ENCODE peak calls at places on chromosomes 3 and 15, in nine cellular contexts. V is iris pigment epithelial cell; C is RCC 7860; Q is T47D; A is C1 segment of cervical spinal cord; F is lower lobe of right lung; P is ovary; B is amygdala; M is CD8-positive, alpha-beta memory T cell. D is an unnamed sample.

GRCh38 chr15:90959894-90960293 is 5.2 kb downstream of the RCCD1 start:
- DNase-seq in P (no peak), Q (no peak), A (peak), C (no peak), B (peak), V (no peak), M (no peak), F (no peak), D (no peak)

GRCh38 chr15:43854801-43855200 is 28.0 kb downstream of the WDR76 start:
- DNase-seq in M (no peak), P (no peak), Q (no peak), B (no peak), V (peak), F (no peak), A (no peak), C (no peak), D (no peak)

GRCh38 chr3:129658156-129658843 is 51.8 kb upstream of the PLXND1 start:
- DNase-seq in B (no peak), C (no peak), Q (no peak), M (no peak), F (no peak), A (no peak), V (no peak), P (no peak), D (no peak)

GRCh38 chr15:95394186-95395067 is 936.1 kb upstream of the NR2F2 start:
- DNase-seq in M (no peak), C (no peak), Q (no peak), V (peak), B (no peak), P (no peak), A (no peak), F (no peak), D (no peak)

GRCh38 chr3:123941150-123941941 is 19.7 kb downstream of the CCDC14 start:
- DNase-seq in M (no peak), A (no peak), Q (no peak), C (no peak), V (no peak), F (no peak), P (no peak), B (no peak), D (no peak)

GRCh38 chr3:66797916-66798560 is 200.1 kb upstream of the KBTBD8 start:
- DNase-seq in B (peak), F (no peak), P (peak), V (peak), C (no peak), A (peak), M (no peak), Q (no peak), D (peak)

GRCh38 chr15:85750319-85750806 is 44.4 kb downstream of the KLHL25 start:
- DNase-seq in F (no peak), A (peak), M (no peak), B (peak), V (peak), P (peak), Q (no peak), C (no peak), D (peak)

GRCh38 chr3:128281461-128282367 is 128.4 kb downstream of the EEFSEC start:
- DNase-seq in V (no peak), B (no peak), F (no peak), Q (no peak), M (no peak), C (no peak), P (no peak), A (no peak), D (no peak)

GRCh38 chr15:29039466-29040366 is 153.9 kb downstream of the APBA2 start:
- DNase-seq in P (no peak), F (no peak), V (no peak), M (no peak), A (no peak), Q (no peak), B (no peak), C (no peak), D (no peak)

GRCh38 chr3:148223266-148223665 is 474.4 kb upstream of the AGTR1 start:
- DNase-seq in V (no peak), C (no peak), P (no peak), M (no peak), F (no peak), B (no peak), Q (no peak), A (no peak), D (no peak)

GRCh38 chr3:14879161-14879888 is 60.6 kb downstream of the FGD5 start:
- DNase-seq in F (no peak), M (peak), B (no peak), Q (no peak), A (no peak), V (no peak), P (no peak), C (no peak), D (peak)

GRCh38 chr3:107117922-107118576 is 259.2 kb upstream of the CCDC54 start:
- DNase-seq in A (peak), B (peak), Q (peak), V (peak), M (no peak), P (peak), C (peak), F (no peak), D (peak)

GRCh38 chr3:59542276-59542675 is 492.5 kb upstream of the CFAP20DC start:
- DNase-seq in B (no peak), F (no peak), Q (no peak), V (no peak), C (no peak), A (no peak), M (no peak), P (no peak), D (no peak)

GRCh38 chr15:27514526-27514925 is 543.5 kb downstream of the GABRG3 start:
- DNase-seq in P (no peak), F (no peak), A (no peak), C (peak), Q (no peak), V (no peak), B (no peak), M (no peak), D (no peak)

GRCh38 chr3:155512867-155513261 is 219.4 kb upstream of the STRIT1 start:
- DNase-seq in Q (no peak), A (no peak), C (no peak), V (no peak), F (no peak), M (no peak), B (no peak), P (no peak), D (no peak)

GRCh38 chr3:52124126-52124525 is 30.1 kb downstream of the POC1A start:
- DNase-seq in M (no peak), B (no peak), F (peak), A (no peak), P (no peak), Q (no peak), C (no peak), V (no peak), D (no peak)

GRCh38 chr15:25525741-25526140 is 86.9 kb upstream of the UBE3A start:
- DNase-seq in M (no peak), P (no peak), V (no peak), B (no peak), Q (no peak), F (no peak), A (no peak), C (no peak), D (no peak)

GRCh38 chr15:48073881-48074280 is 46.9 kb upstream of the SLC24A5 start:
- DNase-seq in A (no peak), P (no peak), F (no peak), C (no peak), Q (no peak), B (no peak), V (no peak), M (no peak), D (no peak)

GRCh38 chr3:18825586-18826157 is 322.6 kb upstream of the KCNH8 start:
- DNase-seq in V (no peak), M (no peak), P (no peak), B (no peak), A (no peak), Q (no peak), C (no peak), F (no peak), D (no peak)

GRCh38 chr3:157087398-157088132 is 72.4 kb downstream of the CCNL1 start:
- DNase-seq in B (no peak), P (no peak), M (no peak), C (peak), V (peak), Q (no peak), F (no peak), A (no peak), D (no peak)

GRCh38 chr3:194269610-194270145 is 81.5 kb downstream of the CPN2 start:
- DNase-seq in C (no peak), F (peak), Q (no peak), V (peak), A (peak), B (peak), M (no peak), P (peak), D (peak)

GRCh38 chr15:73859236-73859635 is 14.1 kb upstream of the TBC1D21 start:
- DNase-seq in Q (no peak), C (no peak), P (no peak), M (no peak), F (no peak), B (no peak), V (no peak), A (no peak), D (peak)

GRCh38 chr3:59920801-59921200 is 871.0 kb upstream of the CFAP20DC start:
- DNase-seq in B (no peak), P (no peak), Q (no peak), M (no peak), C (no peak), F (no peak), A (no peak), V (no peak), D (no peak)

GRCh38 chr15:39646425-39646824 is 65.5 kb downstream of the THBS1 start:
- DNase-seq in C (no peak), F (no peak), M (no peak), A (no peak), Q (no peak), P (no peak), V (no peak), B (no peak), D (no peak)

GRCh38 chr3:38608086-38608775 is 41.3 kb downstream of the SCN5A start:
- DNase-seq in Q (no peak), F (peak), M (no peak), C (no peak), B (no peak), A (no peak), P (no peak), V (no peak), D (no peak)

GRCh38 chr3:134359121-134360010 is 14.9 kb downstream of the AMOTL2 start:
- DNase-seq in A (no peak), F (peak), P (no peak), C (no peak), V (no peak), M (no peak), B (no peak), Q (no peak), D (no peak)

GRCh38 chr3:126620743-126621142 is 34.2 kb downstream of the TXNRD3 start:
- DNase-seq in C (no peak), Q (no peak), M (no peak), F (no peak), A (no peak), V (peak), B (no peak), P (no peak), D (no peak)

GRCh38 chr3:14549256-14549931 is 9.3 kb upstream of the GRIP2 start:
- DNase-seq in B (no peak), A (no peak), V (peak), F (no peak), Q (peak), M (no peak), P (no peak), C (no peak), D (no peak)

D was measured in H9.